ENCODE peak calls at places on chromosomes 3 and 15, in four cellular contexts. One of them, this sample, is unnamed.

GRCh38 chr3:30641612-30642251 is 35.3 kb downstream of the TGFBR2 start:
- DNase-seq in posterior cingulate gyrus: no peak
- DNase-seq in tibial artery: no peak
- DNase-seq in endothelial cell: no peak
- DNase-seq in this sample: no peak

GRCh38 chr15:39629376-39629775 is 48.5 kb downstream of the THBS1 start:
- DNase-seq in endothelial cell: no peak
- DNase-seq in tibial artery: no peak
- DNase-seq in posterior cingulate gyrus: no peak
- DNase-seq in this sample: no peak

GRCh38 chr3:183188895-183189462 is 26.4 kb upstream of the LAMP3 start:
- DNase-seq in endothelial cell: peak
- DNase-seq in tibial artery: no peak
- DNase-seq in posterior cingulate gyrus: peak
- DNase-seq in this sample: no peak

GRCh38 chr3:175121225-175121624 is 262.1 kb downstream of the NAALADL2 start:
- DNase-seq in posterior cingulate gyrus: no peak
- DNase-seq in tibial artery: no peak
- DNase-seq in endothelial cell: no peak
- DNase-seq in this sample: no peak

GRCh38 chr3:67384790-67385397 is 269.5 kb downstream of the SUCLG2 start:
- DNase-seq in tibial artery: no peak
- DNase-seq in endothelial cell: peak
- DNase-seq in posterior cingulate gyrus: peak
- DNase-seq in this sample: peak

GRCh38 chr15:65355173-65355982 is 22.4 kb downstream of the IGDCC3 start:
- DNase-seq in tibial artery: no peak
- DNase-seq in endothelial cell: no peak
- DNase-seq in posterior cingulate gyrus: peak
- DNase-seq in this sample: no peak

GRCh38 chr3:54121404-54122045 is 827 bp upstream of the CACNA2D3 start:
- DNase-seq in posterior cingulate gyrus: no peak
- DNase-seq in endothelial cell: peak
- DNase-seq in tibial artery: no peak
- DNase-seq in this sample: no peak

GRCh38 chr15:84659904-84660781 is 2.1 kb upstream of the NMB start:
- DNase-seq in endothelial cell: no peak
- DNase-seq in tibial artery: no peak
- DNase-seq in posterior cingulate gyrus: no peak
- DNase-seq in this sample: no peak

GRCh38 chr15:33007295-33007855 is 187.1 kb downstream of the FMN1 start:
- DNase-seq in tibial artery: no peak
- DNase-seq in posterior cingulate gyrus: no peak
- DNase-seq in endothelial cell: peak
- DNase-seq in this sample: peak

GRCh38 chr15:78979456-78980320 is 34.8 kb upstream of the CTSH start:
- DNase-seq in endothelial cell: peak
- DNase-seq in tibial artery: no peak
- DNase-seq in posterior cingulate gyrus: peak
- DNase-seq in this sample: peak

GRCh38 chr3:69144631-69145244 is 22.3 kb upstream of the LMOD3 start:
- DNase-seq in endothelial cell: no peak
- DNase-seq in posterior cingulate gyrus: no peak
- DNase-seq in tibial artery: no peak
- DNase-seq in this sample: no peak

GRCh38 chr15:101501703-101502373 is 12.3 kb upstream of the PCSK6 start:
- DNase-seq in endothelial cell: peak
- DNase-seq in tibial artery: no peak
- DNase-seq in posterior cingulate gyrus: peak
- DNase-seq in this sample: peak

GRCh38 chr15:85141601-85142185 is 160.0 kb downstream of the PDE8A start:
- DNase-seq in tibial artery: no peak
- DNase-seq in posterior cingulate gyrus: no peak
- DNase-seq in endothelial cell: no peak
- DNase-seq in this sample: no peak

GRCh38 chr3:33060609-33061337 is 36.2 kb downstream of the GLB1 start:
- DNase-seq in posterior cingulate gyrus: no peak
- DNase-seq in tibial artery: no peak
- DNase-seq in endothelial cell: no peak
- DNase-seq in this sample: no peak

GRCh38 chr3:100108464-100109079 is 5.7 kb downstream of the FILIP1L start:
- DNase-seq in endothelial cell: no peak
- DNase-seq in tibial artery: no peak
- DNase-seq in posterior cingulate gyrus: no peak
- DNase-seq in this sample: no peak